ENCODE peak calls at places on chromosome 18, in four cellular contexts. U is sigmoid colon, A is fibroblast of mammary gland, P is endothelial cell. Q is an unnamed sample.

GRCh38 chr18:58013241-58014211 is 30.5 kb upstream of the NEDD4L start:
- DNase-seq in U (no peak), A (peak; percentile 13), P (no peak), Q (no peak)

GRCh38 chr18:44679912-44680270 is 797 bp upstream of the SETBP1 start:
- DNase-seq in U (peak; percentile 85), A (peak; percentile 50), P (peak; percentile 52), Q (peak; percentile 71)

GRCh38 chr18:28002841-28003240 is 174.1 kb downstream of the CDH2 start:
- DNase-seq in U (no peak), A (no peak), P (no peak), Q (no peak)

GRCh38 chr18:24514439-24514838 is 54.0 kb downstream of the HRH4 start:
- DNase-seq in U (no peak), A (peak; percentile 88), P (no peak), Q (no peak)

GRCh38 chr18:8003878-8004675 is 437.0 kb downstream of the PTPRM start:
- DNase-seq in U (no peak), A (peak; percentile 80), P (no peak), Q (no peak)

GRCh38 chr18:40347261-40347660 is 1607.8 kb upstream of the PIK3C3 start:
- DNase-seq in U (no peak), A (no peak), P (no peak), Q (no peak)

GRCh38 chr18:31618801-31619200 is 27.1 kb downstream of the TTR start:
- DNase-seq in U (no peak), A (no peak), P (no peak), Q (no peak)

GRCh38 chr18:2570772-2571199 is 519 bp downstream of the METTL4 start:
- DNase-seq in U (peak; percentile 82), A (peak; percentile 61), P (peak; percentile 66), Q (peak; percentile 80)

GRCh38 chr18:11937874-11938478 is 29.9 kb upstream of the MPPE1 start:
- DNase-seq in U (peak; percentile 84), A (peak; percentile 72), P (peak; percentile 79), Q (peak; percentile 79)

GRCh38 chr18:48909721-48910120 is 41.0 kb downstream of the SMAD7 start:
- DNase-seq in U (peak; percentile 4), A (no peak), P (no peak), Q (no peak)

GRCh38 chr18:332721-333513 is 65.1 kb upstream of the THOC1 start:
- DNase-seq in U (peak; percentile 86), A (peak; percentile 50), P (no peak), Q (no peak)

GRCh38 chr18:40821596-40822243 is 1133.3 kb upstream of the PIK3C3 start:
- DNase-seq in U (no peak), A (no peak), P (no peak), Q (peak; percentile 62)

GRCh38 chr18:56148373-56148772 is 490.0 kb downstream of the TXNL1 start:
- DNase-seq in U (no peak), A (peak; percentile 94), P (no peak), Q (no peak)

GRCh38 chr18:74496508-74497307 is 545 bp downstream of the CNDP2 start:
- DNase-seq in U (peak; percentile 85), A (peak; percentile 43), P (peak; percentile 69), Q (peak; percentile 79)

GRCh38 chr18:22391571-22392359 is 25.9 kb downstream of the CTAGE1 start:
- DNase-seq in U (no peak), A (peak; percentile 95), P (no peak), Q (no peak)

GRCh38 chr18:22230403-22231042 is 61.1 kb downstream of the GATA6 start:
- DNase-seq in U (no peak), A (peak; percentile 87), P (no peak), Q (no peak)

GRCh38 chr18:47901624-47902362 is 28.7 kb downstream of the SMAD2 start:
- DNase-seq in U (no peak), A (no peak), P (no peak), Q (no peak)

GRCh38 chr18:75679347-75679746 is 251.8 kb upstream of the SMIM21 start:
- DNase-seq in U (peak; percentile 81), A (peak; percentile 52), P (no peak), Q (no peak)

GRCh38 chr18:3172081-3172480 is 47.7 kb downstream of the MYOM1 start:
- DNase-seq in U (no peak), A (no peak), P (no peak), Q (no peak)

GRCh38 chr18:49460958-49461601 is 635 bp upstream of the DYM start:
- DNase-seq in U (no peak), A (peak; percentile 61), P (no peak), Q (no peak)

GRCh38 chr18:77059294-77059916 is 73.2 kb downstream of the MBP start:
- DNase-seq in U (no peak), A (peak; percentile 83), P (peak; percentile 59), Q (peak; percentile 45)

GRCh38 chr18:53944721-53945120 is 279.7 kb downstream of the MBD2 start:
- DNase-seq in U (no peak), A (peak; percentile 6), P (peak; percentile 10), Q (peak; percentile 41)

GRCh38 chr18:46416706-46417638 is 240.0 kb downstream of the LOXHD1 start:
- DNase-seq in U (no peak), A (peak; percentile 23), P (no peak), Q (peak; percentile 71)

GRCh38 chr18:36017232-36017631 is 44.8 kb downstream of the RMP24 start:
- DNase-seq in U (no peak), A (no peak), P (no peak), Q (no peak)

GRCh38 chr18:47594063-47594462 is 336.4 kb downstream of the SMAD2 start:
- DNase-seq in U (no peak), A (no peak), P (no peak), Q (peak; percentile 19)

GRCh38 chr18:33804258-33804657 is 226.2 kb downstream of the ASXL3 start:
- DNase-seq in U (no peak), A (peak; percentile 81), P (no peak), Q (no peak)

GRCh38 chr18:58604301-58604700 is 24.6 kb downstream of the ALPK2 start:
- DNase-seq in U (no peak), A (no peak), P (no peak), Q (no peak)

GRCh38 chr18:7924616-7925015 is 357.5 kb downstream of the PTPRM start:
- DNase-seq in U (no peak), A (no peak), P (no peak), Q (no peak)

GRCh38 chr18:23877371-23877770 is 137.2 kb upstream of the TTC39C start:
- DNase-seq in U (no peak), A (no peak), P (no peak), Q (no peak)

GRCh38 chr18:57497372-57498294 is 62.5 kb downstream of the ONECUT2 start:
- DNase-seq in U (no peak), A (peak; percentile 59), P (no peak), Q (no peak)

Q was measured in glutamatergic neuron.